ENCODE peak calls at places on chromosome 9, in five cellular contexts. X, T, L, Y and Z are unnamed samples.

GRCh38 chr9:138114501-138115245 is 237.1 kb downstream of the CACNA1B start:
- DNase-seq in X (no peak), T (peak), L (no peak), Y (no peak), Z (no peak)

GRCh38 chr9:130128251-130128650 is 44.0 kb upstream of the NCS1 start:
- DNase-seq in X (no peak), T (peak), L (no peak), Y (no peak), Z (no peak)

GRCh38 chr9:133470427-133470924 is 8.4 kb downstream of the SLC2A6 start:
- DNase-seq in X (no peak), T (peak), L (no peak), Y (no peak), Z (no peak)

GRCh38 chr9:118091221-118091620 is 387.0 kb downstream of the TLR4 start:
- DNase-seq in X (no peak), T (no peak), L (no peak), Y (no peak), Z (no peak)

GRCh38 chr9:91591627-91592026 is 168.0 kb upstream of the NFIL3 start:
- DNase-seq in X (no peak), T (no peak), L (no peak), Y (no peak), Z (no peak)

GRCh38 chr9:77016111-77016525 is 3.3 kb upstream of the FOXB2 start:
- DNase-seq in X (no peak), T (no peak), L (no peak), Y (no peak), Z (no peak)

GRCh38 chr9:129630967-129631672 is 5.2 kb downstream of the NTMT1 start:
- DNase-seq in X (peak), T (no peak), L (no peak), Y (no peak), Z (no peak)

GRCh38 chr9:19471737-19472648 is 63.2 kb downstream of the ACER2 start:
- DNase-seq in X (peak), T (peak), L (no peak), Y (peak), Z (no peak)

GRCh38 chr9:94250456-94250855 is 8.6 kb upstream of the ZNF169 start:
- DNase-seq in X (no peak), T (no peak), L (no peak), Y (no peak), Z (no peak)

GRCh38 chr9:117516676-117517632 is 102.1 kb upstream of the ASTN2 start:
- DNase-seq in X (no peak), T (no peak), L (no peak), Y (no peak), Z (no peak)

GRCh38 chr9:37540634-37541033 is 35.5 kb downstream of the FBXO10 start:
- DNase-seq in X (no peak), T (peak), L (no peak), Y (no peak), Z (peak)

GRCh38 chr9:133105461-133105770 is 15.6 kb downstream of the RALGDS start:
- DNase-seq in X (no peak), T (peak), L (no peak), Y (no peak), Z (no peak)

GRCh38 chr9:130664191-130665028 is at the start of gene PRDM12:
- DNase-seq in X (no peak), T (no peak), L (no peak), Y (no peak), Z (no peak)

GRCh38 chr9:35511453-35511852 is 21.5 kb downstream of the RUSC2 start:
- DNase-seq in X (no peak), T (no peak), L (no peak), Y (no peak), Z (no peak)

GRCh38 chr9:114382951-114383865 is 4.6 kb downstream of the AKNA start:
- DNase-seq in X (peak), T (peak), L (no peak), Y (no peak), Z (no peak)

GRCh38 chr9:5416962-5417361 is 20.8 kb downstream of the PLGRKT start:
- DNase-seq in X (no peak), T (no peak), L (no peak), Y (no peak), Z (no peak)

GRCh38 chr9:136622538-136622948 is 40.2 kb upstream of the EGFL7 start:
- DNase-seq in X (no peak), T (no peak), L (no peak), Y (no peak), Z (no peak)

GRCh38 chr9:95840096-95840495 is 35.4 kb upstream of the ERCC6L2 start:
- DNase-seq in X (no peak), T (no peak), L (no peak), Y (no peak), Z (no peak)

GRCh38 chr9:36803951-36804350 is 230.1 kb downstream of the PAX5 start:
- DNase-seq in X (no peak), T (no peak), L (no peak), Y (no peak), Z (no peak)

GRCh38 chr9:114387678-114388431 is at the start of gene AKNA:
- DNase-seq in X (peak), T (peak), L (no peak), Y (peak), Z (no peak)

GRCh38 chr9:12740845-12741244 is 34.0 kb upstream of the LURAP1L start:
- DNase-seq in X (peak), T (no peak), L (no peak), Y (no peak), Z (no peak)

GRCh38 chr9:12735669-12736068 is 39.2 kb upstream of the LURAP1L start:
- DNase-seq in X (no peak), T (no peak), L (no peak), Y (no peak), Z (no peak)

GRCh38 chr9:12739014-12739413 is 35.8 kb upstream of the LURAP1L start:
- DNase-seq in X (peak), T (no peak), L (no peak), Y (no peak), Z (no peak)

GRCh38 chr9:12737871-12738270 is 36.9 kb upstream of the LURAP1L start:
- DNase-seq in X (no peak), T (no peak), L (no peak), Y (no peak), Z (no peak)

GRCh38 chr9:12738296-12738695 is 36.5 kb upstream of the LURAP1L start:
- DNase-seq in X (no peak), T (no peak), L (no peak), Y (no peak), Z (no peak)
- H3K4me3 ChIP-seq in X (no peak), T (no peak), L (no peak), Y (no peak), Z (no peak)

DNA sequence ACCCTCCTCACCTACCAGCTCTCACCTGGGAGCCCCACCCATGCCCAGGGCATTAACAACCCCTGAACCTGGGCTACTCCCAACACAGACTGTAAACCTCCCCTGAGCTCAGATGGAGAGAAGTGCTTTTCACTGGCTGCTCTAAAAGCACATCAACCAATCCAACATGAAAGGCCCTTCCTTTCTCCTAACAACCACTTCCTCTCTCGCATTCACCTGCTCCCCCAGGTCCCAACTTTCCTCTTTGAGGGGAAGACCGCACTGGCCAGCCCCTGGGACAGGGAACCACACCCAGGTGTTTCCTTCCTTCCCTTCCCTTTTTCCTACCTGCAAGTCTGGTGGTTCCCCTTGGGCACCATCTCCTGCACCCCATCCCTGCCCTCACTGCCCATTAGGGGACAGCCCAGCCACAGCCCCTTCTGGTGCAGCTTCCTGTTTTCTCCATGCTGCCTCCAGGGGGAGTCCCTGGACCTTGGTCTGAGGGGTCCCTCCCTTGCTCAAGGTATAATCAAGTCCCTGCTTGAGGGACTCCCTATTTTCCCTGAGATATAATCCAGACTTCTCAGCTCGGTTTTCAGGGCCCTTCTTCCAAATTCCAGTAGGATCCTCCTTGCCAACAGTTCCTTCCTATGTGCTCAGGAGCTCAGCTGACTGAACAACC is 30.5 kb upstream of the DAB2IP start:
- DNase-seq in X (peak), T (no peak), L (no peak), Y (no peak), Z (no peak)
- TF ChIP-seq CTCF in X (peak), T (peak), L (no peak), Y (peak), Z (peak)

DNA sequence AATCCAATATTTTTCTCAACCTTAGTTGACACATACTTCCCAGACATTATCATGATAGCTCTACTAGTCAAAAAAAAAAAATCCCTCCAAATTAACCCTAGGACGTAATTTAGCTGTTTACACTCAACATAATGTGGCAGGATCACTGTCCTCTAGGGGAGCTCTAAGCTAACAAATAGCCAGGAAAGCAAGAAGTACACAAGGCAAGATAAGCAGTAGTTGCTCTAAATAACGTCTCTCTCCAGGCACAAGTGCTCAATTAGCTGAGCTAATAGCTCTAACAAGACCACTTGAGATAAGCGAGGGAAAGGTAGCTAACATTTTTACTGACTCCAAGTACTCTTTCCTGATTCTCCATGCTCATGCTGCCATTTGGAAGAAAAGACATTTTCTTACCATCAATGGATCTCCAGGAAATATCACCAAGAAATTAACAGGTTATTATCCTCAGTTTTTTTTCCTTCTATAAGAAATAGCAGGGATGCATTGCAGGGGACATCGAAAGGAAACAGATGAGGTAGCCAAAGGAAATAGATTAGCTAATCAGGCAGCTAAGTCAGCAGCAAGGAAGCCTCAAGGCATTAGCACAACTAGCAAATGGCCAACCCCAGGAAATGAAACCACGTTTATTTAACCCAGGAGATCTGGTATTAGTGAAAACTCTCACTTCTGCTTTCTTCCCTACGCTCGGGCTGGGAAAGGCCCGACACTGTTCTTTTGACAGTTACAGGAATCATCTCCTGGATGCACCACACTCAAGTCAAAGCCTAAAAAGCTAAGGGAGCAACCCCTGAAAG is 614.1 kb downstream of the PTPRD start:
- DNase-seq in X (no peak), T (no peak), L (no peak), Y (no peak), Z (no peak)
- H3K4me3 ChIP-seq in X (no peak), T (no peak), L (no peak), Y (no peak), Z (no peak)

GRCh38 chr9:83198336-83198735 is 135.4 kb upstream of the RASEF start:
- DNase-seq in X (no peak), T (no peak), L (no peak), Y (no peak), Z (no peak)

GRCh38 chr9:83199240-83199639 is 136.3 kb upstream of the RASEF start:
- DNase-seq in X (peak), T (no peak), L (no peak), Y (peak), Z (peak)

GRCh38 chr9:83200531-83200930 is 137.6 kb upstream of the RASEF start:
- DNase-seq in X (no peak), T (no peak), L (no peak), Y (no peak), Z (no peak)

GRCh38 chr9:83208065-83208850 is 145.3 kb upstream of the RASEF start:
- DNase-seq in X (peak), T (no peak), L (no peak), Y (no peak), Z (no peak)

DNA sequence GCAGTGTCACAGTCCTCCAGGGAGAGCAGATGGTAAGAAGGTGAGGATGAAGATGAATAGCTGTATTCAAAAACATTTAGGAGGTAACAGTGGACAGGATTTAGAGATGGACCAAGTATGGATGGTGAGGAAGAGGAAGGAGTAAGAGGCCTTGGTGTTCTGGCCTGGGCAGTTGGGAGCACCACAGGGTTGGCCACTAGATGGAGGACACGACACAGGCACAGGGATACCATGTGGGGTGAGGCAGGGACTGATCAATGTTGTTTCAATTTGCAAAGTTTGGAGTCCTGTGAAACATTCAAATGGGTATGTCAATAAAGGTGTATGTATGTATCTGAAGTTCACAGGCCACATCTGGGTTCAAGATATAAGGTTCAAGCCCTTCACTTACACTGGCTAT is 141.1 kb upstream of the RASEF start:
- DNase-seq in X (no peak), T (no peak), L (no peak), Y (no peak), Z (no peak)
- TF ChIP-seq CTCF in X (no peak), T (peak), L (no peak), Y (peak), Z (no peak)

GRCh38 chr9:684950-685340 is 156.6 kb upstream of the DMRT1 start:
- DNase-seq in X (peak), T (no peak), L (no peak), Y (peak), Z (no peak)

GRCh38 chr9:686381-686813 is 155.1 kb upstream of the DMRT1 start:
- DNase-seq in X (peak), T (no peak), L (no peak), Y (no peak), Z (no peak)

GRCh38 chr9:690517-691111 is 150.9 kb upstream of the DMRT1 start:
- DNase-seq in X (no peak), T (no peak), L (no peak), Y (no peak), Z (no peak)

GRCh38 chr9:687034-687785 is 154.3 kb upstream of the DMRT1 start:
- DNase-seq in X (no peak), T (no peak), L (no peak), Y (no peak), Z (no peak)

GRCh38 chr9:687994-688393 is 153.5 kb upstream of the DMRT1 start:
- DNase-seq in X (no peak), T (no peak), L (no peak), Y (no peak), Z (no peak)
- H3K4me3 ChIP-seq in X (no peak), T (no peak), L (no peak), Y (no peak), Z (no peak)

DNA sequence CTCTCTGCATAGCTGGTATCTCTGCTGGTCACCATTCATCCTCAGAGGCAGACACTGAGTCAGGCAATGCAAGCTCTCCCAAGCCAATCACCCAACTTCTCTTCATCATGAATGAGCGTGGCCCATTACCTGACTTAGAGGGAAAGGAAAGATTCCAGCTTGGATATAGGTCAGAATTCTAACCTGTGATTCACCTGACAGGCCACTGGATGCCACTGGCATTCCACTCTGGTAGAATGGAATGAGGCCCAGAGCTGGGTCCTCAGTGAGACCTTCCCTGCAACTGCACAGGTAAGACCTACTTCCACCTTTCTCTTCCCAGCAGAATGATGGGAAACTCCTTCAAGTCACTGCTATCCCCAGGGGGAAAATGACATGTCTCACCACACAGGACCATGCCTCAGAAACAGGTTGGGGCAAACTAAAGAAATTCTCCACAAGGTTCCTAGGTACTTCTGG is 62.1 kb downstream of the SUSD1 start:
- DNase-seq in X (no peak), T (no peak), L (peak), Y (peak), Z (peak)
- TF ChIP-seq CTCF in X (no peak), T (peak), L (peak), Y (peak), Z (peak)

GRCh38 chr9:134591082-134591571 is 50.5 kb upstream of the COL5A1 start:
- DNase-seq in X (peak), T (no peak), L (no peak), Y (no peak), Z (no peak)
- H3K4me3 ChIP-seq in X (no peak), T (no peak), L (no peak), Y (no peak), Z (no peak)